ENCODE peak calls at places on chromosomes 4 and X, in eight cellular contexts. T, R, P, F, W, Z, Y and H are unnamed samples.

GRCh38 chrX:97199501-97199900 is 315.8 kb downstream of the RPA4 start:
- DNase-seq in T (no peak), R (no peak), P (no peak), F (no peak), W (no peak), Z (no peak), Y (no peak), H (no peak)

GRCh38 chr4:792729-793108 is 33.2 kb downstream of the CPLX1 start:
- DNase-seq in T (no peak), R (no peak), P (no peak), F (no peak), W (no peak), Z (no peak), Y (no peak), H (no peak)

GRCh38 chr4:158799013-158799770 is 30.4 kb downstream of the FNIP2 start:
- DNase-seq in T (no peak), R (no peak), P (no peak), F (no peak), W (no peak), Z (no peak), Y (no peak), H (no peak)

GRCh38 chr4:25370242-25370641 is 6.8 kb upstream of the ANAPC4 start:
- DNase-seq in T (no peak), R (no peak), P (no peak), F (no peak), W (no peak), Z (no peak), Y (no peak), H (no peak)

GRCh38 chrX:119943185-119943988 is at the start of gene NKAP:
- DNase-seq in T (peak; percentile 61), R (peak; percentile 55), P (peak; percentile 89), F (peak; percentile 69), W (peak; percentile 79), Z (peak; percentile 71), Y (peak; percentile 96), H (peak; percentile 71)

GRCh38 chr4:1512738-1513660 is 106.8 kb upstream of the NKX1-1 start:
- DNase-seq in T (no peak), R (peak; percentile 68), P (peak; percentile 46), F (peak; percentile 42), W (peak; percentile 11), Z (peak; percentile 76), Y (peak; percentile 9), H (peak; percentile 75)

GRCh38 chr4:126264839-126265238 is 950.1 kb downstream of the FAT4 start:
- DNase-seq in T (no peak), R (no peak), P (no peak), F (no peak), W (no peak), Z (no peak), Y (peak; percentile 59), H (no peak)

GRCh38 chr4:106261980-106262379 is 54.0 kb downstream of the TBCK start:
- DNase-seq in T (no peak), R (no peak), P (no peak), F (no peak), W (no peak), Z (no peak), Y (no peak), H (no peak)

GRCh38 chr4:129231907-129232626 is 136.1 kb downstream of the C4orf33 start:
- DNase-seq in T (no peak), R (no peak), P (no peak), F (no peak), W (no peak), Z (no peak), Y (no peak), H (no peak)

GRCh38 chr4:71460368-71460767 is 121.5 kb downstream of the SLC4A4 start:
- DNase-seq in T (no peak), R (no peak), P (no peak), F (no peak), W (no peak), Z (no peak), Y (no peak), H (no peak)

GRCh38 chr4:106080376-106080775 is 185.1 kb downstream of the NPNT start:
- DNase-seq in T (no peak), R (no peak), P (no peak), F (no peak), W (no peak), Z (no peak), Y (peak; percentile 45), H (no peak)

DNA sequence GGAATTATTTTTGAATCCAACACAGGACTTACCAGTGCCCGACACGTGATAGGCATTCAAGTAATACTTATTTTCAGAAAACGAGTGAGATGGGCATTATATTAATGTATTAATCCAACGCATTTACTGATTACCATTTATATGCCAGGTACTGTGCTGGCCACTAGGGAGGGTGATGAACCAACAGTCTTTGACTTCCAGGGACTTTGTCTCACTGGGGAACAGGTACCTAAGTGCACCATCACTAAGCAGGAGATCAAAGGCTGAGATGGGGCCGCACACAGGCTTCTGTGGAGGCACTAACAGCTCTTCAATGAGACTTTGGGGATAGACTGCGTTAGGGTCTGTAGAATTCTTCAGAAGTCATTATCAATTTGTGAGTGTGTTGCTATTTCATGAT is 5.7 kb upstream of the TADA2B start:
- DNase-seq in T (no peak), R (no peak), P (no peak), F (no peak), W (no peak), Z (no peak), Y (no peak), H (no peak)
- TF ChIP-seq CTCF in T (no peak), R (no peak), P (no peak), F (no peak), W (no peak), Z (peak; percentile 28), Y (no peak), H (no peak)

DNA sequence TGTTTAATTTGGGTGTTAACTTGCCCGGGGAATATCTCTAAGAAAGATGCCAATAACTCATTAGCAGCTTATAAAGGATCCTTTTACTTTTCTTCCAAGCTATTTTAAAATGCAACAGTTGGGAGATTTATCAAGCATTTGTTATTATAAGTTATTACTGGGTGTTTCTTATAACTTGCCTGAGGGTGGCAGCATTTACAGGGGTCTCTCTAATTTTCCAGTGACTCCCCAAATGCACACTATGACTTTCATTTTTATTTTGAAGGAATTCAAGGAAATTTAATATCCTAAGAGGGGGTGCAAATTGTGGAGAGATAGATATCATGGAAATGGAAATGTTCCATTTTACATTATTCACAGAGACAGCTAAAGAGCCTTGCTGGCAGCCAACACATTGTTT is 138.0 kb downstream of the PDGFRA start:
- DNase-seq in T (no peak), R (no peak), P (no peak), F (no peak), W (no peak), Z (no peak), Y (no peak), H (no peak)
- TF ChIP-seq CTCF in T (no peak), R (no peak), P (no peak), F (no peak), W (no peak), Z (no peak), Y (no peak), H (no peak)

GRCh38 chr4:88846232-88846790 is 148.7 kb upstream of the NAP1L5 start:
- DNase-seq in T (no peak), R (no peak), P (no peak), F (no peak), W (no peak), Z (no peak), Y (peak; percentile 50), H (no peak)

GRCh38 chr4:88843067-88843723 is 145.6 kb upstream of the NAP1L5 start:
- DNase-seq in T (no peak), R (no peak), P (peak; percentile 47), F (no peak), W (no peak), Z (no peak), Y (no peak), H (no peak)

DNA sequence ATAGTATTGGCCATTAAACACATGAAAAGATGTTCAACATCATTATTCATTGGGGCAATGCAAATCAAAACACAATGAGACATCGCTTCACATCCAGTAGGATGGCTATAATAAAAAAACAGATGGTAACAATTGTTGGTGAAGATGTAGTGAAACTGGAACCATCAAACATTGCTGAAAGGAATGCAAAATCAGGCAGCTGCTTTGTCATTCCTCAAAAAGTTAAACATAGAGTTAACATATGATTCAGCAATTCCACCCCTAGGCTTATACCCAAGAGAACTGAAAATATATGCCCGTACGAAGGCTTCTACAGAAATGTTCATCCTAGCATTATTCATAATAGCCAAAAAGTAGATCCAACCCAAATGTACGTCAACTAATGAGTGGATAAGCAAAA is 144.0 kb upstream of the NAP1L5 start:
- DNase-seq in T (no peak), R (no peak), P (no peak), F (no peak), W (no peak), Z (no peak), Y (peak; percentile 67), H (no peak)
- TF ChIP-seq CTCF in T (no peak), R (no peak), P (no peak), F (no peak), W (no peak), Z (no peak), Y (no peak), H (no peak)

GRCh38 chrX:70554523-70554922 is 109.9 kb downstream of the DLG3 start:
- DNase-seq in T (no peak), R (no peak), P (no peak), F (no peak), W (no peak), Z (no peak), Y (peak; percentile 24), H (no peak)
- TF ChIP-seq CTCF in T (no peak), R (no peak), P (no peak), F (no peak), W (no peak), Z (no peak), Y (no peak), H (no peak)

GRCh38 chrX:139179592-139179991 is 350.9 kb upstream of the F9 start:
- DNase-seq in T (no peak), R (no peak), P (no peak), F (no peak), W (no peak), Z (no peak), Y (no peak), H (no peak)
- TF ChIP-seq CTCF in T (no peak), R (no peak), P (no peak), F (no peak), W (no peak), Z (no peak), Y (no peak), H (no peak)

GRCh38 chrX:135713795-135714194 is 356 bp downstream of the CT45A1 start:
- DNase-seq in T (no peak), R (no peak), P (peak; percentile 13), F (no peak), W (no peak), Z (no peak), Y (no peak), H (no peak)

GRCh38 chrX:135707880-135708279 is 5.6 kb upstream of the CT45A1 start:
- DNase-seq in T (no peak), R (no peak), P (peak; percentile 50), F (no peak), W (no peak), Z (peak; percentile 26), Y (no peak), H (peak; percentile 61)
- TF ChIP-seq CTCF in T (no peak), R (no peak), P (peak; percentile 15), F (no peak), W (no peak), Z (peak; percentile 42), Y (no peak), H (peak; percentile 36)

GRCh38 chr4:137226900-137227299 is 305.4 kb downstream of the PCDH18 start:
- DNase-seq in T (no peak), R (no peak), P (no peak), F (no peak), W (no peak), Z (no peak), Y (peak; percentile 48), H (no peak)
- TF ChIP-seq CTCF in T (no peak), R (peak; percentile 57), P (no peak), F (no peak), W (no peak), Z (peak; percentile 62), Y (peak; percentile 43), H (peak; percentile 36)